ENCODE peak calls at places on chromosomes 3 and 15, in nine cellular contexts. P is sigmoid colon, J is tibial nerve, I is heart left ventricle, Y is H1, A is endothelial cell of umbilical vein, B is adrenal gland, T is ovary, O is transverse colon. M is an unnamed sample.

GRCh38 chr15:73069109-73069508 is 16.8 kb downstream of the NEO1 start:
- DNase-seq in P (no peak), J (no peak), I (no peak), Y (no peak), A (no peak), B (no peak), T (no peak), O (no peak), M (no peak)

GRCh38 chr15:63858881-63859280 is 25.1 kb upstream of the HERC1 start:
- DNase-seq in P (no peak), J (no peak), I (peak; percentile 46), Y (no peak), A (peak; percentile 95), B (no peak), T (no peak), O (no peak), M (no peak)

GRCh38 chr15:42154576-42155355 is 1.7 kb downstream of the PLA2G4F start:
- DNase-seq in P (no peak), J (no peak), I (no peak), Y (no peak), A (no peak), B (no peak), T (no peak), O (no peak), M (no peak)

GRCh38 chr15:99719096-99719541 is 14.1 kb downstream of the LYSMD4 start:
- DNase-seq in P (no peak), J (no peak), I (no peak), Y (no peak), A (no peak), B (no peak), T (no peak), O (no peak), M (no peak)

GRCh38 chr15:36694574-36694973 is 115.1 kb downstream of the CDIN1 start:
- DNase-seq in P (no peak), J (no peak), I (no peak), Y (no peak), A (no peak), B (no peak), T (no peak), O (no peak), M (no peak)

GRCh38 chr15:85423256-85423655 is 42.9 kb downstream of the AKAP13 start:
- DNase-seq in P (no peak), J (no peak), I (no peak), Y (no peak), A (no peak), B (no peak), T (no peak), O (no peak), M (no peak)

GRCh38 chr3:30693470-30694120 is 87.2 kb downstream of the TGFBR2 start:
- DNase-seq in P (peak; percentile 72), J (peak; percentile 42), I (peak; percentile 39), Y (no peak), A (peak; percentile 85), B (peak; percentile 37), T (no peak), O (peak; percentile 30), M (peak; percentile 54)

GRCh38 chr3:52087728-52088127 is 31.4 kb upstream of the DUSP7 start:
- DNase-seq in P (no peak), J (no peak), I (no peak), Y (no peak), A (no peak), B (no peak), T (no peak), O (no peak), M (no peak)

GRCh38 chr15:95470997-95471692 is 859.4 kb upstream of the NR2F2 start:
- DNase-seq in P (no peak), J (no peak), I (peak; percentile 35), Y (no peak), A (peak; percentile 74), B (peak; percentile 56), T (peak; percentile 58), O (no peak), M (no peak)

GRCh38 chr3:89957461-89957860 is 850.0 kb downstream of the EPHA3 start:
- DNase-seq in P (no peak), J (no peak), I (no peak), Y (no peak), A (no peak), B (no peak), T (no peak), O (no peak), M (no peak)

GRCh38 chr3:187728930-187729583 is 16.2 kb downstream of the BCL6 start:
- DNase-seq in P (no peak), J (no peak), I (no peak), Y (no peak), A (no peak), B (no peak), T (no peak), O (no peak), M (no peak)

GRCh38 chr3:94303897-94304296 is 241.0 kb downstream of the NSUN3 start:
- DNase-seq in P (no peak), J (peak; percentile 8), I (peak; percentile 35), Y (no peak), A (no peak), B (no peak), T (peak; percentile 9), O (no peak), M (no peak)

GRCh38 chr15:66682865-66683264 is 19.2 kb upstream of the SMAD6 start:
- DNase-seq in P (no peak), J (no peak), I (no peak), Y (no peak), A (no peak), B (no peak), T (no peak), O (no peak), M (no peak)

GRCh38 chr15:25464784-25465183 is 26.0 kb upstream of the UBE3A start:
- DNase-seq in P (no peak), J (no peak), I (no peak), Y (no peak), A (no peak), B (no peak), T (no peak), O (no peak), M (no peak)

GRCh38 chr3:152331018-152331541 is 62.4 kb downstream of the MBNL1 start:
- DNase-seq in P (no peak), J (no peak), I (no peak), Y (no peak), A (peak; percentile 97), B (no peak), T (no peak), O (no peak), M (no peak)

GRCh38 chr15:51829360-51830278 is at the start of gene TMOD3:
- DNase-seq in P (peak; percentile 95), J (peak; percentile 93), I (peak; percentile 95), Y (peak; percentile 98), A (peak; percentile 94), B (peak; percentile 86), T (peak; percentile 91), O (peak; percentile 96), M (peak; percentile 95)
- TF ChIP-seq POLR2A in P (peak; percentile 77), J (peak; percentile 91), I (peak; percentile 93), Y (peak; percentile 91), A (peak; percentile 91), B (peak; percentile 87), T (peak; percentile 86), O (peak; percentile 95), M (peak; percentile 93)

GRCh38 chr15:62486041-62486440 is 321.0 kb upstream of the C2CD4B start:
- DNase-seq in P (no peak), J (no peak), I (no peak), Y (no peak), A (no peak), B (no peak), T (no peak), O (no peak), M (no peak)

GRCh38 chr15:62483817-62484216 is 318.7 kb upstream of the C2CD4B start:
- DNase-seq in P (no peak), J (peak; percentile 24), I (peak; percentile 62), Y (no peak), A (no peak), B (no peak), T (peak; percentile 37), O (peak; percentile 56), M (no peak)

GRCh38 chr15:62477929-62478328 is 312.8 kb upstream of the C2CD4B start:
- DNase-seq in P (no peak), J (no peak), I (no peak), Y (no peak), A (no peak), B (no peak), T (no peak), O (no peak), M (no peak)

GRCh38 chr15:62485170-62485720 is 320.2 kb upstream of the C2CD4B start:
- DNase-seq in P (no peak), J (no peak), I (no peak), Y (no peak), A (no peak), B (no peak), T (no peak), O (no peak), M (no peak)

DNA sequence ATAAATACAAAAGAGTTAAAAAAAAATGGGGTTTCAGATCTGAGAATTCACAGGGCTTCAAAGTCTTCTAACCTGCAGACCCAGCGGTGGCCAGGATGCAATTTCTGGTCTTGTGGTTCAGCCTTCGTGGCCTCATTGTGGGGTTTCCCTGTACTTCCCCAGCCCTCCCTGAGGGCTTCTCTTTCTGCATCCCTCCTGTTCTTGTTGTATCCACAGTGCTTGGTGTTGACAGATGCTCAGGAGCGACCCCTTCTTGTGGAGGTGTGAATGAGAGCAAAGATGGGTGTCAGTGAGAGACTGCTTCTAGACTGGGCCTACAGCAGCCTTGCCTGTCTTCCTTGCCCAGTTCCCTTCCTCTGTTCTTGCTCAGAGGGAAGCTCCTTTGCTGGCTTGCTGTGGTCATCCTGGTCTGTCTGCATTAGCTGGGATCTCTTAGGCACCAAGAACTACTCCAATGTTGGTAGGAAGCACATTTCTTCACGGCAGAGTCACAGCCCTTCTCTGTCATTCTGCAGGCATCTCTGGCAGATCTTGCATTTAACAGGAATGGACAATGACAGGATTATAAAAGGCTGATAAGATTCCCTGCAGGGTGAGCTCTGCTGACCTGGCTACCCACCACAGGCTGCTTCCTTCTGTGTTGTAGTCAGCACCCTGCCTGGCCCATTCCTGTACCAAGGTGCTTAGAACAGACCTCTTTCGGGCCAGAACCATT is 317.8 kb upstream of the C2CD4B start:
- DNase-seq in P (no peak), J (no peak), I (no peak), Y (peak; percentile 75), A (no peak), B (no peak), T (no peak), O (no peak), M (no peak)
- TF ChIP-seq CTCF in P (no peak), J (no peak), I (no peak), Y (peak; percentile 73), A (no peak), B (no peak), T (no peak), O (no peak), M (no peak)

GRCh38 chr15:48554112-48554511 is 91.4 kb downstream of the FBN1 start:
- DNase-seq in P (no peak), J (no peak), I (no peak), Y (no peak), A (no peak), B (no peak), T (no peak), O (no peak), M (no peak)
- TF ChIP-seq POLR2A in P (no peak), J (no peak), I (no peak), Y (no peak), A (no peak), B (no peak), T (no peak), O (no peak), M (no peak)

DNA sequence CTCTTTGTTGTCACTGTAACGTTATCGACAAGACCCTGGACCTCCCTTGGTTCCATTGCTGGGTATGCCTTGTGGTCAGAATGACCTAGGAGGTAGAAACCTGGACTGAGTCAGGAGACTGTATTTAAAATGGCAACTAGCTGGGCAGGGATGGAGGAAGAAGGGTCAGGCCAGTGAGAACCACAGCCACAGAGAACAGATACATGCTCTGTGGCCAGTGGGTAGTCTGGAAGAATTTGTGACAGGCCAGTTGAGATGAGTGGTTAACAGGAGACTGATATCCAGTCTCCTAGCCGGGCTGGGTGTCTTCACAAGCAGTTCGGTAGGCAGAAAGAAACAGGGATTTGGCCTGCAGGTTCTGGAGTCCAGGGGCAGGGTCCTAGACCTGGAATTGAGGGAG is 58.9 kb downstream of the SNRK start:
- DNase-seq in P (no peak), J (no peak), I (no peak), Y (no peak), A (no peak), B (no peak), T (no peak), O (no peak), M (no peak)
- TF ChIP-seq CTCF in P (no peak), J (no peak), I (no peak), Y (no peak), A (no peak), B (no peak), T (no peak), O (no peak), M (no peak)

M was measured in uterus.